ENCODE peak calls at places on chromosomes 13 and 19, in seven cellular contexts. One of them, this sample, is unnamed.

GRCh38 chr19:41703602-41704293 is 4.7 kb upstream of the CEACAM5 start:
- DNase-seq in GM04504: no peak
- DNase-seq in AG20443: no peak
- DNase-seq in stimulated activated CD4-positive, alpha-beta T cell treated with anti-CD3 and anti-CD28 coated beads, Interleukin-4, amount 100 ng/mL, for 48 hours: no peak
- DNase-seq in psoas muscle: no peak
- DNase-seq in cardiac fibroblast: no peak
- DNase-seq in AG04450: no peak
- DNase-seq in this sample: no peak

GRCh38 chr13:38564751-38565150 is 122.1 kb upstream of the FREM2 start:
- DNase-seq in GM04504: no peak
- DNase-seq in AG20443: no peak
- DNase-seq in stimulated activated CD4-positive, alpha-beta T cell treated with anti-CD3 and anti-CD28 coated beads, Interleukin-4, amount 100 ng/mL, for 48 hours: no peak
- DNase-seq in psoas muscle: no peak
- DNase-seq in cardiac fibroblast: no peak
- DNase-seq in AG04450: no peak
- DNase-seq in this sample: no peak

GRCh38 chr13:36297600-36298338 is at the start of gene CCDC169:
- DNase-seq in GM04504: peak
- DNase-seq in AG20443: peak
- DNase-seq in stimulated activated CD4-positive, alpha-beta T cell treated with anti-CD3 and anti-CD28 coated beads, Interleukin-4, amount 100 ng/mL, for 48 hours: peak
- DNase-seq in psoas muscle: peak
- DNase-seq in cardiac fibroblast: peak
- DNase-seq in AG04450: peak
- DNase-seq in this sample: peak

GRCh38 chr19:55613930-55614710 is 8.7 kb downstream of the ZNF865 start:
- DNase-seq in GM04504: no peak
- DNase-seq in AG20443: no peak
- DNase-seq in stimulated activated CD4-positive, alpha-beta T cell treated with anti-CD3 and anti-CD28 coated beads, Interleukin-4, amount 100 ng/mL, for 48 hours: no peak
- DNase-seq in psoas muscle: no peak
- DNase-seq in cardiac fibroblast: no peak
- DNase-seq in AG04450: no peak
- DNase-seq in this sample: no peak

GRCh38 chr19:35000647-35001501 is 751 bp downstream of the GRAMD1A start:
- DNase-seq in GM04504: no peak
- DNase-seq in AG20443: peak
- DNase-seq in stimulated activated CD4-positive, alpha-beta T cell treated with anti-CD3 and anti-CD28 coated beads, Interleukin-4, amount 100 ng/mL, for 48 hours: peak
- DNase-seq in psoas muscle: peak
- DNase-seq in cardiac fibroblast: peak
- DNase-seq in AG04450: no peak
- DNase-seq in this sample: peak

GRCh38 chr19:8304841-8305621 is 3.1 kb downstream of the CD320 start:
- DNase-seq in GM04504: no peak
- DNase-seq in AG20443: no peak
- DNase-seq in stimulated activated CD4-positive, alpha-beta T cell treated with anti-CD3 and anti-CD28 coated beads, Interleukin-4, amount 100 ng/mL, for 48 hours: peak
- DNase-seq in psoas muscle: peak
- DNase-seq in cardiac fibroblast: no peak
- DNase-seq in AG04450: no peak
- DNase-seq in this sample: no peak

GRCh38 chr13:94169783-94170513 is 309.5 kb downstream of the DCT start:
- DNase-seq in GM04504: no peak
- DNase-seq in AG20443: peak
- DNase-seq in stimulated activated CD4-positive, alpha-beta T cell treated with anti-CD3 and anti-CD28 coated beads, Interleukin-4, amount 100 ng/mL, for 48 hours: no peak
- DNase-seq in psoas muscle: peak
- DNase-seq in cardiac fibroblast: peak
- DNase-seq in AG04450: no peak
- DNase-seq in this sample: no peak

GRCh38 chr19:45161715-45162463 is 1.1 kb upstream of the NKPD1 start:
- DNase-seq in GM04504: no peak
- DNase-seq in AG20443: peak
- DNase-seq in stimulated activated CD4-positive, alpha-beta T cell treated with anti-CD3 and anti-CD28 coated beads, Interleukin-4, amount 100 ng/mL, for 48 hours: no peak
- DNase-seq in psoas muscle: peak
- DNase-seq in cardiac fibroblast: peak
- DNase-seq in AG04450: no peak
- DNase-seq in this sample: peak

GRCh38 chr13:50171585-50172282 is 156.5 kb downstream of the KCNRG start:
- DNase-seq in GM04504: no peak
- DNase-seq in AG20443: no peak
- DNase-seq in stimulated activated CD4-positive, alpha-beta T cell treated with anti-CD3 and anti-CD28 coated beads, Interleukin-4, amount 100 ng/mL, for 48 hours: no peak
- DNase-seq in psoas muscle: no peak
- DNase-seq in cardiac fibroblast: no peak
- DNase-seq in AG04450: no peak
- DNase-seq in this sample: peak

GRCh38 chr13:27037171-27037570 is 134.4 kb downstream of the USP12 start:
- DNase-seq in GM04504: no peak
- DNase-seq in AG20443: no peak
- DNase-seq in stimulated activated CD4-positive, alpha-beta T cell treated with anti-CD3 and anti-CD28 coated beads, Interleukin-4, amount 100 ng/mL, for 48 hours: no peak
- DNase-seq in psoas muscle: no peak
- DNase-seq in cardiac fibroblast: no peak
- DNase-seq in AG04450: no peak
- DNase-seq in this sample: no peak

GRCh38 chr19:36041831-36042230 is 9.2 kb upstream of the CLIP3 start:
- DNase-seq in GM04504: peak
- DNase-seq in AG20443: peak
- DNase-seq in stimulated activated CD4-positive, alpha-beta T cell treated with anti-CD3 and anti-CD28 coated beads, Interleukin-4, amount 100 ng/mL, for 48 hours: no peak
- DNase-seq in psoas muscle: no peak
- DNase-seq in cardiac fibroblast: peak
- DNase-seq in AG04450: peak
- DNase-seq in this sample: peak

GRCh38 chr13:114106991-114107685 is 25.3 kb downstream of the RASA3 start:
- DNase-seq in GM04504: no peak
- DNase-seq in AG20443: no peak
- DNase-seq in stimulated activated CD4-positive, alpha-beta T cell treated with anti-CD3 and anti-CD28 coated beads, Interleukin-4, amount 100 ng/mL, for 48 hours: no peak
- DNase-seq in psoas muscle: peak
- DNase-seq in cardiac fibroblast: no peak
- DNase-seq in AG04450: no peak
- DNase-seq in this sample: no peak

GRCh38 chr19:34744896-34745690 is 11.1 kb downstream of the ZNF181 start:
- DNase-seq in GM04504: no peak
- DNase-seq in AG20443: no peak
- DNase-seq in stimulated activated CD4-positive, alpha-beta T cell treated with anti-CD3 and anti-CD28 coated beads, Interleukin-4, amount 100 ng/mL, for 48 hours: no peak
- DNase-seq in psoas muscle: no peak
- DNase-seq in cardiac fibroblast: no peak
- DNase-seq in AG04450: no peak
- DNase-seq in this sample: no peak

GRCh38 chr13:70339738-70340137 is 231.5 kb upstream of the KLHL1 start:
- DNase-seq in GM04504: no peak
- DNase-seq in AG20443: no peak
- DNase-seq in stimulated activated CD4-positive, alpha-beta T cell treated with anti-CD3 and anti-CD28 coated beads, Interleukin-4, amount 100 ng/mL, for 48 hours: no peak
- DNase-seq in psoas muscle: peak
- DNase-seq in cardiac fibroblast: no peak
- DNase-seq in AG04450: no peak
- DNase-seq in this sample: no peak

GRCh38 chr19:38455031-38455430 is 21.5 kb downstream of the RYR1 start:
- DNase-seq in GM04504: peak
- DNase-seq in AG20443: no peak
- DNase-seq in stimulated activated CD4-positive, alpha-beta T cell treated with anti-CD3 and anti-CD28 coated beads, Interleukin-4, amount 100 ng/mL, for 48 hours: no peak
- DNase-seq in psoas muscle: no peak
- DNase-seq in cardiac fibroblast: peak
- DNase-seq in AG04450: no peak
- DNase-seq in this sample: peak

GRCh38 chr19:1151037-1151716 is 22.9 kb downstream of the SBNO2 start:
- DNase-seq in GM04504: no peak
- DNase-seq in AG20443: no peak
- DNase-seq in stimulated activated CD4-positive, alpha-beta T cell treated with anti-CD3 and anti-CD28 coated beads, Interleukin-4, amount 100 ng/mL, for 48 hours: no peak
- DNase-seq in psoas muscle: peak
- DNase-seq in cardiac fibroblast: no peak
- DNase-seq in AG04450: no peak
- DNase-seq in this sample: no peak

GRCh38 chr13:77016241-77016812 is 10.6 kb downstream of the FBXL3 start:
- DNase-seq in GM04504: no peak
- DNase-seq in AG20443: no peak
- DNase-seq in stimulated activated CD4-positive, alpha-beta T cell treated with anti-CD3 and anti-CD28 coated beads, Interleukin-4, amount 100 ng/mL, for 48 hours: no peak
- DNase-seq in psoas muscle: no peak
- DNase-seq in cardiac fibroblast: no peak
- DNase-seq in AG04450: no peak
- DNase-seq in this sample: peak

GRCh38 chr13:42384265-42384664 is 112.3 kb downstream of the AKAP11 start:
- DNase-seq in GM04504: no peak
- DNase-seq in AG20443: no peak
- DNase-seq in stimulated activated CD4-positive, alpha-beta T cell treated with anti-CD3 and anti-CD28 coated beads, Interleukin-4, amount 100 ng/mL, for 48 hours: no peak
- DNase-seq in psoas muscle: no peak
- DNase-seq in cardiac fibroblast: no peak
- DNase-seq in AG04450: no peak
- DNase-seq in this sample: no peak

GRCh38 chr13:111216166-111216960 is 101.3 kb downstream of the ARHGEF7 start:
- DNase-seq in GM04504: no peak
- DNase-seq in AG20443: peak
- DNase-seq in stimulated activated CD4-positive, alpha-beta T cell treated with anti-CD3 and anti-CD28 coated beads, Interleukin-4, amount 100 ng/mL, for 48 hours: no peak
- DNase-seq in psoas muscle: peak
- DNase-seq in cardiac fibroblast: no peak
- DNase-seq in AG04450: no peak
- DNase-seq in this sample: peak

GRCh38 chr19:18194554-18195238 is 1.7 kb downstream of the MPV17L2 start:
- DNase-seq in GM04504: no peak
- DNase-seq in AG20443: peak
- DNase-seq in stimulated activated CD4-positive, alpha-beta T cell treated with anti-CD3 and anti-CD28 coated beads, Interleukin-4, amount 100 ng/mL, for 48 hours: no peak
- DNase-seq in psoas muscle: peak
- DNase-seq in cardiac fibroblast: peak
- DNase-seq in AG04450: no peak
- DNase-seq in this sample: peak

GRCh38 chr13:110812111-110812868 is 98.8 kb downstream of the ING1 start:
- DNase-seq in GM04504: no peak
- DNase-seq in AG20443: peak
- DNase-seq in stimulated activated CD4-positive, alpha-beta T cell treated with anti-CD3 and anti-CD28 coated beads, Interleukin-4, amount 100 ng/mL, for 48 hours: no peak
- DNase-seq in psoas muscle: no peak
- DNase-seq in cardiac fibroblast: peak
- DNase-seq in AG04450: no peak
- DNase-seq in this sample: peak

GRCh38 chr19:15551183-15552004 is 43.1 kb downstream of the CYP4F22 start:
- DNase-seq in GM04504: no peak
- DNase-seq in AG20443: peak
- DNase-seq in stimulated activated CD4-positive, alpha-beta T cell treated with anti-CD3 and anti-CD28 coated beads, Interleukin-4, amount 100 ng/mL, for 48 hours: peak
- DNase-seq in psoas muscle: peak
- DNase-seq in cardiac fibroblast: peak
- DNase-seq in AG04450: no peak
- DNase-seq in this sample: peak